ENCODE peak calls at places on chromosomes 2 and 18, in nine cellular contexts. V is GM13977; U is pancreas; L is fibroblast of villous mesenchyme; A is cardiac fibroblast; E is breast epithelium; D is activated CD8-positive, alpha-beta T cell treated with anti-CD3 and anti-CD28 coated beads for 36 hours; M is fibroblast of lung; Y is osteoblast. R is an unnamed sample.

GRCh38 chr18:63319383-63320040 is at the start of gene BCL2:
- DNase-seq in U (no peak), M (peak; percentile 45), A (peak; percentile 42), D (peak; percentile 55), L (peak; percentile 40), V (no peak), E (peak; percentile 46), Y (peak; percentile 73), R (no peak)

GRCh38 chr18:59273936-59274928 is 978 bp upstream of the RAX start:
- DNase-seq in A (no peak), D (no peak), L (no peak), Y (peak; percentile 71), U (no peak), V (no peak), E (no peak), M (no peak), R (no peak)

GRCh38 chr2:70349921-70350685 is 48.2 kb upstream of the FAM136A start:
- DNase-seq in A (no peak), D (no peak), L (no peak), Y (no peak), V (no peak), E (no peak), U (no peak), M (no peak), R (no peak)

GRCh38 chr2:176325732-176326131 is 56.5 kb downstream of the MTX2 start:
- DNase-seq in V (no peak), D (no peak), M (no peak), A (no peak), L (no peak), Y (no peak), U (no peak), E (no peak), R (no peak)

GRCh38 chr2:72023678-72024390 is 123.8 kb downstream of the CYP26B1 start:
- DNase-seq in L (no peak), U (no peak), M (no peak), Y (no peak), A (no peak), D (no peak), V (no peak), E (no peak), R (peak; percentile 44)

GRCh38 chr18:24014062-24014985 is at the start of gene TTC39C:
- DNase-seq in E (peak; percentile 46), V (peak; percentile 90), U (peak; percentile 78), L (peak; percentile 45), D (peak; percentile 93), Y (peak; percentile 98), A (peak; percentile 81), M (peak; percentile 66), R (peak; percentile 67)

GRCh38 chr2:54009549-54009948 is 38.8 kb upstream of the PSME4 start:
- DNase-seq in Y (no peak), D (no peak), U (no peak), V (no peak), M (no peak), L (no peak), A (peak; percentile 17), E (no peak), R (no peak)

GRCh38 chr2:231397011-231397927 is 1.8 kb downstream of the B3GNT7 start:
- DNase-seq in U (no peak), M (no peak), A (no peak), Y (peak; percentile 91), D (peak; percentile 35), E (no peak), L (no peak), V (peak; percentile 40), R (no peak)

DNA sequence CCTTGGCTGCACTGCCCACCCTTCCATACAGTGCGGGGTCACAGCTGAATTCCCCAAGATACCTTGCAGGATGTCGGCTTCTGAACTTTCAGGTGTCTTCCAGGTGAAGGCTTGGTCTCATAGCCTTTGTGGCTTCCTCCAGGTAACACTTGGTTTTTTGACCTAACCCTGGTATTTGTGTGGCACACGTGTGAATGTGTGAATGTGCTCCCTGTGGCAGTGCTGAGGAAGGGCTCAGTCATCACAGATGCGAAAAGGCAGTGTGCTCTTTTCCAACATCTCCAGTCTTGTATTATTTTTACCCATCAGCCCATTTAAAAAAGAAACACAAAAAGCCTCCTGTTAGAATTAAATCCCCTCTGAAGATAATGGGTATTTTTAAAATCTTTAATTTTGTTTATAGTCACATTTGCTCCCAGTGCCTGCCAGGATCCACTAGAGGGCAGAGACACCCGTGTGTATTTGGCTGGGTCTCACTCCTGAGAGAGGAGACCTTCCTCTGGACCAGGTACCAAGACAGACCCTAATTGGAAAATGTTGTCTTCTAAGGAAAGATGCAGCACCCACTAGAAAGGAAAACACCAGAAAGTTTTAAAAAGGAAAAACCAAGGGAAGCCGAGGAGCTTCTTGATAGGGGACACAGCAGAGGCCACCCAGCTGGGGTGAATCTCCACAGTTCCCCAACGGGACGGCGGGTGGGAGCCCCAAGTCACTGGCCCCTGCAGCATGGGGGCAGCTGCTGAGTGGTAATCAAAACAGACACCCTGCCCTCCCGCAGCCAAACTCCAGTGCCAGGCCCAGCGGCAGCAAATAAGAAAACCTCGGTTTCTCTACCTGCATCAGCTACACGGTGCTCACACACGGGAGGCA is 27.7 kb downstream of the FAM110C start:
- DNase-seq in A (peak; percentile 10), M (no peak), V (no peak), D (no peak), E (no peak), L (no peak), Y (peak; percentile 56), U (peak; percentile 32), R (no peak)
- TF ChIP-seq CTCF in A (peak; percentile 54), M (peak; percentile 22), V (peak; percentile 46), D (peak; percentile 68), E (peak; percentile 42), L (peak; percentile 43), Y (peak; percentile 45), U (peak; percentile 46), R (no peak)

GRCh38 chr2:219076253-219076652 is 15.5 kb upstream of the IHH start:
- DNase-seq in L (no peak), E (no peak), Y (no peak), A (no peak), D (no peak), U (no peak), V (no peak), M (no peak), R (no peak)

GRCh38 chr2:219072741-219073140 is 12.0 kb upstream of the IHH start:
- DNase-seq in Y (no peak), V (peak; percentile 3), U (no peak), M (no peak), D (no peak), E (no peak), A (no peak), L (no peak), R (no peak)

GRCh38 chr2:219071189-219071816 is 10.6 kb upstream of the IHH start:
- DNase-seq in E (no peak), A (no peak), Y (no peak), U (no peak), M (no peak), V (no peak), L (no peak), D (no peak), R (no peak)

GRCh38 chr2:219078126-219078525 is 17.4 kb upstream of the IHH start:
- DNase-seq in L (no peak), A (no peak), D (no peak), M (no peak), Y (no peak), E (no peak), U (no peak), V (peak; percentile 7), R (no peak)

DNA sequence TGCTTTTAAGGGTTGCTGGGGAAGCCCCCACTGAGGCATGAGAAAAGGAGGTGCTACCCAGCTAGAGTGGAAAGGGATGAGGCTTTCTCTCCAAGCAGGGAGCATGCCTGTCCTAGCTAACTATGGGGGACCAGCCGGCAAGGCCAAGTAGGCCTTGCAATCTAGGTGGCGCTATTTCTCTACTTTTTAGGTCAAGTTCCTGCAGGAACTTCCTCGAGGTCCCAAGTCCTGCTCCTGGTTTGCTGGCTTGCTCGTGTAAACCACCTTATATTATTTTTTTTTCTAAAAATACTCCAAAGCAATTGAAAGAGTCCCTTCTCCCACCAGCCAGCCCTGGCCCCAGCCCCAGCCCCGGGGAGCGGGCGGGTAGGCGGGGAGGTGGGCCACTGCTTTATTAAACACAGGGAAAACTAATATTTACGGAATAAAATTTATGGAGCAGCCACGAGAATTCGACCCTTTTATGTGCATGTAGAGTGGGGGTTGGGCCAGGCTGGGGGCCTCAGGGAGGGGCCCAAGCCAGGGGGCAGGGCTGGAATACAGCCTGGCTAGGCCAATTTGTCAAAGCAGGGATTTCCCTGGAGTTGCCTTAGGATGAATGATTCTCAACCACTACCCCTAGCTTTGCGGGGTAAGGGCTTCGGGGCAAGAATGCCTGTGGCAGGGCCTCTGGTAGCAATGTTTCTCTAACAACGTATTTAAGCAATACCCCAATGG is 12.8 kb upstream of the IHH start:
- DNase-seq in L (peak; percentile 80), Y (peak; percentile 89), M (peak; percentile 84), U (peak; percentile 34), V (peak; percentile 65), A (peak; percentile 86), E (no peak), D (peak; percentile 43), R (no peak)
- TF ChIP-seq CTCF in L (peak; percentile 72), Y (peak; percentile 73), M (peak; percentile 40), U (peak; percentile 42), V (peak; percentile 68), A (peak; percentile 75), E (peak; percentile 20), D (peak; percentile 63), R (peak; percentile 66)

GRCh38 chr2:2103320-2103719 is 227.8 kb downstream of the MYT1L start:
- DNase-seq in A (no peak), M (no peak), V (no peak), E (no peak), D (no peak), U (no peak), L (no peak), Y (no peak), R (no peak)

GRCh38 chr2:2098458-2099167 is 232.5 kb downstream of the MYT1L start:
- DNase-seq in D (no peak), U (no peak), L (no peak), E (no peak), Y (no peak), A (no peak), M (no peak), V (no peak), R (no peak)

GRCh38 chr2:2104331-2104730 is 226.7 kb downstream of the MYT1L start:
- DNase-seq in D (no peak), V (no peak), L (no peak), M (no peak), A (no peak), Y (no peak), E (no peak), U (no peak), R (no peak)

GRCh38 chr2:2102870-2103269 is 228.2 kb downstream of the MYT1L start:
- DNase-seq in U (no peak), A (no peak), E (no peak), V (no peak), M (no peak), D (no peak), L (no peak), Y (no peak), R (no peak)

DNA sequence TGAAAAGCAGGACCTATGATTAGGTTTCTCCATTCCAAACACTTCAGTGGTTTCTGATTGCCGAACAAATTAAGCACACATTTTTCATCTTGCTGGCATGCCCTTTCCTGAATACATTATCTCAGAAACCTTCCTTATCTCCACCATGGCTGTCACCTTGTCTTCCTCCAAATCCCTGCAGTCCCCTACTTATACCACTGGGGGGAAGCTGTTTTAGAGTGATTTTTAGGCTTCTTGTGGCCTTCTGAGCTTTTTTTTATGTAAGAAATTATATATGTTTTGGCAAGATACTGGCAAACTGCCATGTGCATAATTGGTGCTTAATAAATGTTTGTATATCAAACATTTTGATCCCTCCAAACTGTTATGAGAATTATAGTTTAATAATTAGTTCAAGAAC is 229.2 kb downstream of the MYT1L start:
- DNase-seq in D (no peak), U (no peak), M (no peak), L (no peak), E (no peak), V (no peak), Y (no peak), A (no peak), R (no peak)
- TF ChIP-seq CTCF in D (no peak), U (no peak), M (no peak), L (no peak), E (no peak), V (peak; percentile 18), Y (no peak), A (peak; percentile 28), R (no peak)

GRCh38 chr18:47095810-47096209 is 54.5 kb downstream of the HDHD2 start:
- DNase-seq in A (no peak), E (no peak), M (no peak), D (no peak), L (no peak), V (no peak), Y (no peak), U (no peak), R (no peak)

GRCh38 chr18:47100214-47100831 is 50.0 kb downstream of the HDHD2 start:
- DNase-seq in M (peak; percentile 52), L (peak; percentile 44), Y (peak; percentile 66), U (peak; percentile 31), D (peak; percentile 70), A (peak; percentile 63), V (peak; percentile 43), E (peak; percentile 35), R (no peak)
- TF ChIP-seq CTCF in M (peak; percentile 83), L (peak; percentile 76), Y (peak; percentile 86), U (peak; percentile 54), D (peak; percentile 72), A (peak; percentile 79), V (peak; percentile 73), E (peak; percentile 71), R (peak; percentile 61)

R was measured in CD14-positive monocyte.